ENCODE peak calls at places on chromosomes 12 and 14, in seven cellular contexts. One of them, this sample, is unnamed.
A peak's percentile ranks its signal among the peaks of the same experiment; 100 is the strongest.

GRCh38 chr14:22926316-22926715 is 2.9 kb downstream of the PRMT5 start:
- DNase-seq in hepatocyte: peak; percentile 28
- DNase-seq in brain microvascular endothelial cell: no peak
- DNase-seq in AG09319: no peak
- DNase-seq in fibroblast of lung: no peak
- DNase-seq in HFFc6: peak; percentile 11
- DNase-seq in OCI-LY7: peak; percentile 74
- DNase-seq in this sample: peak; percentile 52

GRCh38 chr12:32390572-32391219 is 8.7 kb upstream of the FGD4 start:
- DNase-seq in brain microvascular endothelial cell: peak; percentile 32
- DNase-seq in hepatocyte: no peak
- DNase-seq in AG09319: no peak
- DNase-seq in HFFc6: no peak
- DNase-seq in fibroblast of lung: no peak
- DNase-seq in OCI-LY7: no peak
- DNase-seq in this sample: no peak

GRCh38 chr14:95891742-95892141 is 15.1 kb downstream of the TUNAR start:
- DNase-seq in brain microvascular endothelial cell: no peak
- DNase-seq in hepatocyte: no peak
- DNase-seq in HFFc6: peak; percentile 94
- DNase-seq in fibroblast of lung: peak; percentile 58
- DNase-seq in AG09319: peak; percentile 5
- DNase-seq in OCI-LY7: no peak
- DNase-seq in this sample: peak; percentile 79

GRCh38 chr12:100565987-100566545 is 7.4 kb upstream of the GAS2L3 start:
- DNase-seq in hepatocyte: no peak
- DNase-seq in OCI-LY7: no peak
- DNase-seq in fibroblast of lung: no peak
- DNase-seq in AG09319: no peak
- DNase-seq in brain microvascular endothelial cell: no peak
- DNase-seq in HFFc6: no peak
- DNase-seq in this sample: no peak

GRCh38 chr14:64388533-64389243 is 535 bp downstream of the MTHFD1 start:
- DNase-seq in OCI-LY7: peak; percentile 19
- DNase-seq in hepatocyte: peak; percentile 44
- DNase-seq in HFFc6: peak; percentile 18
- DNase-seq in AG09319: no peak
- DNase-seq in fibroblast of lung: peak; percentile 23
- DNase-seq in brain microvascular endothelial cell: peak; percentile 10
- DNase-seq in this sample: peak; percentile 25

GRCh38 chr14:68978550-68978911 is 571 bp downstream of the ACTN1 start:
- DNase-seq in brain microvascular endothelial cell: no peak
- DNase-seq in hepatocyte: peak; percentile 82
- DNase-seq in AG09319: no peak
- DNase-seq in HFFc6: no peak
- DNase-seq in OCI-LY7: no peak
- DNase-seq in fibroblast of lung: peak; percentile 62
- DNase-seq in this sample: peak; percentile 61

GRCh38 chr12:103571286-103571685 is 15.8 kb upstream of the STAB2 start:
- DNase-seq in hepatocyte: peak; percentile 70
- DNase-seq in fibroblast of lung: no peak
- DNase-seq in brain microvascular endothelial cell: no peak
- DNase-seq in OCI-LY7: no peak
- DNase-seq in AG09319: no peak
- DNase-seq in HFFc6: no peak
- DNase-seq in this sample: no peak

GRCh38 chr14:74737753-74738325 is 24.9 kb downstream of the FCF1 start:
- DNase-seq in brain microvascular endothelial cell: peak; percentile 12
- DNase-seq in OCI-LY7: no peak
- DNase-seq in hepatocyte: no peak
- DNase-seq in fibroblast of lung: peak; percentile 34
- DNase-seq in AG09319: no peak
- DNase-seq in HFFc6: peak; percentile 8
- DNase-seq in this sample: peak; percentile 47

GRCh38 chr14:106694638-106695393 is 1168.4 kb downstream of the TMEM121 start:
- DNase-seq in AG09319: no peak
- DNase-seq in hepatocyte: no peak
- DNase-seq in OCI-LY7: no peak
- DNase-seq in brain microvascular endothelial cell: no peak
- DNase-seq in fibroblast of lung: no peak
- DNase-seq in HFFc6: no peak
- DNase-seq in this sample: peak; percentile 32

GRCh38 chr12:94571556-94571955 is 78.8 kb downstream of the TMCC3 start:
- DNase-seq in brain microvascular endothelial cell: peak; percentile 77
- DNase-seq in hepatocyte: peak; percentile 88
- DNase-seq in fibroblast of lung: peak; percentile 84
- DNase-seq in OCI-LY7: no peak
- DNase-seq in AG09319: peak; percentile 1
- DNase-seq in HFFc6: no peak
- DNase-seq in this sample: peak; percentile 85

GRCh38 chr12:75814856-75815754 is 216.5 kb downstream of the PHLDA1 start:
- DNase-seq in hepatocyte: peak; percentile 86
- DNase-seq in AG09319: peak; percentile 95
- DNase-seq in OCI-LY7: peak; percentile 65
- DNase-seq in fibroblast of lung: peak; percentile 99
- DNase-seq in HFFc6: peak; percentile 98
- DNase-seq in brain microvascular endothelial cell: peak; percentile 95
- DNase-seq in this sample: peak; percentile 37

GRCh38 chr12:117041798-117042170 is 57.4 kb downstream of the TESC start:
- DNase-seq in fibroblast of lung: no peak
- DNase-seq in OCI-LY7: no peak
- DNase-seq in brain microvascular endothelial cell: no peak
- DNase-seq in AG09319: no peak
- DNase-seq in HFFc6: no peak
- DNase-seq in hepatocyte: no peak
- DNase-seq in this sample: no peak

GRCh38 chr14:105166571-105167302 is 1.8 kb downstream of the JAG2 start:
- DNase-seq in AG09319: no peak
- DNase-seq in fibroblast of lung: no peak
- DNase-seq in brain microvascular endothelial cell: no peak
- DNase-seq in OCI-LY7: no peak
- DNase-seq in HFFc6: no peak
- DNase-seq in hepatocyte: no peak
- DNase-seq in this sample: peak; percentile 48

GRCh38 chr14:47332939-47333338 is 342.5 kb downstream of the MDGA2 start:
- DNase-seq in hepatocyte: no peak
- DNase-seq in brain microvascular endothelial cell: no peak
- DNase-seq in HFFc6: no peak
- DNase-seq in AG09319: no peak
- DNase-seq in OCI-LY7: no peak
- DNase-seq in fibroblast of lung: no peak
- DNase-seq in this sample: no peak

GRCh38 chr14:68104518-68104917 is 284.9 kb downstream of the RAD51B start:
- DNase-seq in HFFc6: peak; percentile 71
- DNase-seq in fibroblast of lung: peak; percentile 69
- DNase-seq in hepatocyte: peak; percentile 40
- DNase-seq in AG09319: no peak
- DNase-seq in brain microvascular endothelial cell: peak; percentile 93
- DNase-seq in OCI-LY7: no peak
- DNase-seq in this sample: no peak

GRCh38 chr12:111428081-111428727 is 22.5 kb downstream of the SH2B3 start:
- DNase-seq in HFFc6: no peak
- DNase-seq in hepatocyte: no peak
- DNase-seq in fibroblast of lung: no peak
- DNase-seq in brain microvascular endothelial cell: no peak
- DNase-seq in OCI-LY7: no peak
- DNase-seq in AG09319: no peak
- DNase-seq in this sample: no peak

GRCh38 chr14:23559010-23559920 is 3.2 kb downstream of the THTPA start:
- DNase-seq in hepatocyte: peak; percentile 79
- DNase-seq in brain microvascular endothelial cell: peak; percentile 30
- DNase-seq in OCI-LY7: peak; percentile 75
- DNase-seq in AG09319: no peak
- DNase-seq in fibroblast of lung: peak; percentile 59
- DNase-seq in HFFc6: peak; percentile 48
- DNase-seq in this sample: peak; percentile 56

GRCh38 chr12:15525414-15525813 is 203.1 kb downstream of the PTPRO start:
- DNase-seq in HFFc6: no peak
- DNase-seq in fibroblast of lung: no peak
- DNase-seq in hepatocyte: no peak
- DNase-seq in OCI-LY7: no peak
- DNase-seq in brain microvascular endothelial cell: no peak
- DNase-seq in AG09319: no peak
- DNase-seq in this sample: no peak

GRCh38 chr12:112482734-112483133 is 64.0 kb downstream of the PTPN11 start:
- DNase-seq in OCI-LY7: no peak
- DNase-seq in brain microvascular endothelial cell: no peak
- DNase-seq in fibroblast of lung: no peak
- DNase-seq in AG09319: no peak
- DNase-seq in hepatocyte: no peak
- DNase-seq in HFFc6: no peak
- DNase-seq in this sample: no peak

GRCh38 chr14:105087308-105087962 is 22.2 kb upstream of the GPR132 start:
- DNase-seq in fibroblast of lung: peak; percentile 27
- DNase-seq in brain microvascular endothelial cell: peak; percentile 16
- DNase-seq in AG09319: no peak
- DNase-seq in hepatocyte: peak; percentile 81
- DNase-seq in OCI-LY7: no peak
- DNase-seq in HFFc6: peak; percentile 74
- DNase-seq in this sample: peak; percentile 84

GRCh38 chr14:98189077-98189476 is 1082.9 kb downstream of the BCL11B start:
- DNase-seq in fibroblast of lung: no peak
- DNase-seq in OCI-LY7: no peak
- DNase-seq in HFFc6: no peak
- DNase-seq in brain microvascular endothelial cell: no peak
- DNase-seq in hepatocyte: no peak
- DNase-seq in AG09319: no peak
- DNase-seq in this sample: no peak

GRCh38 chr14:69685716-69686115 is 74.3 kb downstream of the SUSD6 start:
- DNase-seq in brain microvascular endothelial cell: no peak
- DNase-seq in fibroblast of lung: peak; percentile 67
- DNase-seq in OCI-LY7: no peak
- DNase-seq in AG09319: no peak
- DNase-seq in HFFc6: no peak
- DNase-seq in hepatocyte: peak; percentile 44
- DNase-seq in this sample: peak; percentile 82

GRCh38 chr12:61095131-61095530 is 1165.1 kb upstream of the USP15 start:
- DNase-seq in HFFc6: no peak
- DNase-seq in brain microvascular endothelial cell: peak; percentile 3
- DNase-seq in AG09319: no peak
- DNase-seq in hepatocyte: no peak
- DNase-seq in OCI-LY7: no peak
- DNase-seq in fibroblast of lung: no peak
- DNase-seq in this sample: no peak

GRCh38 chr14:64696355-64696844 is 7.8 kb upstream of the PLEKHG3 start:
- DNase-seq in AG09319: no peak
- DNase-seq in OCI-LY7: no peak
- DNase-seq in hepatocyte: peak; percentile 70
- DNase-seq in fibroblast of lung: no peak
- DNase-seq in brain microvascular endothelial cell: no peak
- DNase-seq in HFFc6: no peak
- DNase-seq in this sample: no peak

GRCh38 chr12:92968201-92968813 is 39.2 kb upstream of the EEA1 start:
- DNase-seq in OCI-LY7: no peak
- DNase-seq in fibroblast of lung: peak; percentile 22
- DNase-seq in hepatocyte: no peak
- DNase-seq in AG09319: no peak
- DNase-seq in HFFc6: no peak
- DNase-seq in brain microvascular endothelial cell: no peak
- DNase-seq in this sample: no peak

GRCh38 chr12:117596968-117597367 is 235.5 kb upstream of the NOS1 start:
- DNase-seq in OCI-LY7: no peak
- DNase-seq in fibroblast of lung: no peak
- DNase-seq in brain microvascular endothelial cell: no peak
- DNase-seq in HFFc6: no peak
- DNase-seq in AG09319: no peak
- DNase-seq in hepatocyte: no peak
- DNase-seq in this sample: no peak

GRCh38 chr14:101960225-101960624 is 4.1 kb upstream of the DYNC1H1 start:
- DNase-seq in fibroblast of lung: no peak
- DNase-seq in OCI-LY7: peak; percentile 60
- DNase-seq in hepatocyte: no peak
- DNase-seq in HFFc6: no peak
- DNase-seq in brain microvascular endothelial cell: no peak
- DNase-seq in AG09319: no peak
- DNase-seq in this sample: no peak
- TF ChIP-seq CTCF in fibroblast of lung: peak; percentile 22
- TF ChIP-seq CTCF in OCI-LY7: peak; percentile 73
- TF ChIP-seq CTCF in hepatocyte: peak; percentile 38
- TF ChIP-seq CTCF in HFFc6: peak; percentile 73
- TF ChIP-seq CTCF in brain microvascular endothelial cell: peak; percentile 70
- TF ChIP-seq CTCF in AG09319: peak; percentile 42
- TF ChIP-seq CTCF in this sample: peak; percentile 40

DNA sequence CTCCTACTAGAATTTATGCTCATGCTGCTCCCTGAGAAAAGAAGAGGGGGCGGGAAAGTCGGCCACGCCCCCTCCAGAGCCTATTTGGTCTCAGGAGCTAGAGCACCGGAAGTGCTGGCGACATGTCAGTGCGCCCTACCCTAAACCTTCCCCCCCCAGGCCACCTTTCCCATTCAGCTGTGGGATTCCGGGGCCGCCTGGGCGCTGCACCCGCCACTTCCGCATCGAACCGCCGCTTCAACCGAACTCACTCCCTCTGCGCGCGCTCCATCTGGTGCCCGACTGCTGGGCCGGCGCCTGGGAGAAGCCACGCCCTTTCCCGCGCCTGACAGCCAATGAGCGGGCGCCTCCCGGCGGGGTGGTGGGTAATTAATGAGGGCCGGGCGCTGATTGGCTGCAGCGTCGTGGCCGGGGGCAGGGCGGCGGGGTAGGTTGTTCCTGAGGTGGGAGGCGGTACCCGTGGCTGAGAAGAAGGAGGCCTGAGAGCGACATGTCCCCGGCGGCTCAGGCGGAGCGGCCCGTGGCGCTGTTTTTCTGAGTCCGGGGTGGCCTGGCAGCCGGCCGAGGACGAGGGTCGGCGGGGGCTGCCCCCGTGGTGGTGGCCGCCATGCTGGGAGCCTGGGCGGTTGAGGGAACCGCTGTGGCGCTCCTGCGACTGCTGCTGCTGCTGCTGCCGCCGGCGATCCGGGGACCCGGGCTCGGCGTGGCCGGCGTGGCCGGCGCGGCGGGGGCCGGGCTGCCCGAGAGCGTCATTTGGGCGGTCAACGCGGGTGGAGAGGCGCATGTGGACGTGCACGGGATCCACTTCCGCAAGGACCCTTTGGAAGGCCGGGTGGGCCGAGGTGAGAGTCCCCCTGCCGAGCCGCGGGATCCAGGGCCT is at the start of gene MLEC:
- DNase-seq in AG09319: peak; percentile 90
- DNase-seq in brain microvascular endothelial cell: peak; percentile 96
- DNase-seq in hepatocyte: peak; percentile 99
- DNase-seq in HFFc6: peak; percentile 98
- DNase-seq in OCI-LY7: peak; percentile 99
- DNase-seq in fibroblast of lung: peak; percentile 98
- DNase-seq in this sample: peak; percentile 98
- TF ChIP-seq CTCF in AG09319: no peak
- TF ChIP-seq CTCF in brain microvascular endothelial cell: peak; percentile 18
- TF ChIP-seq CTCF in hepatocyte: peak; percentile 5
- TF ChIP-seq CTCF in HFFc6: peak; percentile 27
- TF ChIP-seq CTCF in OCI-LY7: peak; percentile 65
- TF ChIP-seq CTCF in fibroblast of lung: no peak
- TF ChIP-seq CTCF in this sample: no peak

GRCh38 chr12:71663561-71664410 is at the start of the genes THAP2 and ZFC3H1:
- DNase-seq in brain microvascular endothelial cell: peak; percentile 99
- DNase-seq in hepatocyte: peak; percentile 98
- DNase-seq in fibroblast of lung: peak; percentile 100
- DNase-seq in HFFc6: peak; percentile 99
- DNase-seq in AG09319: peak; percentile 99
- DNase-seq in OCI-LY7: peak; percentile 99
- DNase-seq in this sample: peak; percentile 99
- TF ChIP-seq CTCF in brain microvascular endothelial cell: peak; percentile 51
- TF ChIP-seq CTCF in hepatocyte: peak; percentile 25
- TF ChIP-seq CTCF in fibroblast of lung: peak; percentile 39
- TF ChIP-seq CTCF in HFFc6: peak; percentile 62
- TF ChIP-seq CTCF in AG09319: peak; percentile 47
- TF ChIP-seq CTCF in OCI-LY7: peak; percentile 65
- TF ChIP-seq CTCF in this sample: peak; percentile 9

GRCh38 chr12:74317078-74317581 is 220.5 kb upstream of the ATXN7L3B start:
- DNase-seq in OCI-LY7: peak; percentile 4
- DNase-seq in fibroblast of lung: peak; percentile 49
- DNase-seq in HFFc6: no peak
- DNase-seq in brain microvascular endothelial cell: peak; percentile 78
- DNase-seq in hepatocyte: peak; percentile 71
- DNase-seq in AG09319: no peak
- DNase-seq in this sample: peak; percentile 62
- TF ChIP-seq CTCF in OCI-LY7: peak; percentile 57
- TF ChIP-seq CTCF in fibroblast of lung: no peak
- TF ChIP-seq CTCF in HFFc6: no peak
- TF ChIP-seq CTCF in brain microvascular endothelial cell: peak; percentile 70
- TF ChIP-seq CTCF in hepatocyte: peak; percentile 70
- TF ChIP-seq CTCF in AG09319: no peak
- TF ChIP-seq CTCF in this sample: peak; percentile 52